ENCODE peak calls at places on chromosomes 12 and 14, in eight cellular contexts. K, M, B, H, I, T, P and R are unnamed samples.

GRCh38 chr14:64711039-64711438 is 6.8 kb downstream of the PLEKHG3 start:
- DNase-seq in M (no peak), P (no peak), T (no peak), K (no peak), B (no peak), I (no peak), H (no peak), R (no peak)

GRCh38 chr12:124681779-124682391 is 114.5 kb upstream of the NCOR2 start:
- DNase-seq in P (no peak), B (no peak), H (no peak), I (no peak), K (peak), T (peak), M (no peak), R (no peak)

GRCh38 chr12:32548691-32549412 is 130.2 kb upstream of the DNM1L start:
- DNase-seq in K (peak), B (no peak), H (no peak), M (peak), P (no peak), T (no peak), I (no peak), R (no peak)

GRCh38 chr14:63438065-63438757 is 105.0 kb downstream of the PPP2R5E start:
- DNase-seq in T (peak), K (peak), H (no peak), M (peak), I (no peak), P (peak), B (no peak), R (no peak)

GRCh38 chr14:75840911-75841310 is 140.9 kb downstream of the TGFB3 start:
- DNase-seq in T (no peak), M (no peak), P (no peak), K (no peak), H (no peak), I (no peak), B (no peak), R (no peak)

GRCh38 chr12:66010787-66011547 is 119.6 kb downstream of the LLPH start:
- DNase-seq in M (no peak), T (no peak), B (no peak), I (no peak), H (no peak), K (no peak), P (no peak), R (no peak)

GRCh38 chr12:76183459-76184186 is 99.1 kb upstream of the NAP1L1 start:
- DNase-seq in T (peak), P (no peak), B (no peak), I (no peak), K (peak), H (no peak), M (no peak), R (no peak)

GRCh38 chr14:69464379-69464778 is 20.1 kb upstream of the PLEKHD1 start:
- DNase-seq in I (no peak), K (no peak), M (no peak), H (no peak), T (no peak), B (no peak), P (no peak), R (no peak)

GRCh38 chr12:117356048-117356447 is 5.4 kb downstream of the NOS1 start:
- DNase-seq in K (no peak), H (no peak), T (no peak), P (no peak), B (no peak), M (no peak), I (no peak), R (no peak)

GRCh38 chr14:29724991-29725390 is 202.7 kb downstream of the PRKD1 start:
- DNase-seq in I (no peak), K (no peak), T (no peak), M (no peak), B (peak), P (peak), H (no peak), R (no peak)

GRCh38 chr14:75562048-75562447 is 16.4 kb upstream of the FLVCR2 start:
- DNase-seq in P (no peak), K (no peak), M (no peak), B (no peak), I (no peak), H (no peak), T (no peak), R (no peak)

GRCh38 chr14:69886843-69887242 is 7.6 kb downstream of the SMOC1 start:
- DNase-seq in P (no peak), M (no peak), K (no peak), H (no peak), I (no peak), B (no peak), T (no peak), R (no peak)

GRCh38 chr12:9687228-9687627 is 17.7 kb downstream of the CLEC2D start:
- DNase-seq in M (no peak), K (peak), P (no peak), T (peak), I (no peak), B (no peak), H (no peak), R (no peak)

GRCh38 chr12:53328043-53328435 is 6.6 kb upstream of the AAAS start:
- DNase-seq in B (no peak), I (no peak), K (no peak), M (no peak), H (no peak), T (no peak), P (peak), R (no peak)

GRCh38 chr14:30223966-30224365 is 296.3 kb upstream of the PRKD1 start:
- DNase-seq in T (no peak), H (no peak), B (no peak), M (no peak), K (no peak), I (no peak), P (no peak), R (no peak)

GRCh38 chr12:51028126-51028810 is 2.1 kb upstream of the SLC11A2 start:
- DNase-seq in T (no peak), P (no peak), K (peak), I (no peak), B (peak), M (peak), H (no peak), R (no peak)

GRCh38 chr12:40209886-40210285 is 14.9 kb upstream of the LRRK2 start:
- DNase-seq in B (no peak), M (no peak), K (no peak), P (no peak), H (no peak), I (no peak), T (no peak), R (no peak)

GRCh38 chr14:24826390-24826789 is 192.4 kb upstream of the GZMB start:
- DNase-seq in M (no peak), H (no peak), I (no peak), P (no peak), K (no peak), B (no peak), T (no peak), R (no peak)

GRCh38 chr14:33762462-33762861 is 188.4 kb downstream of the EGLN3 start:
- DNase-seq in P (no peak), I (no peak), M (no peak), K (no peak), T (no peak), H (no peak), B (no peak), R (no peak)

GRCh38 chr12:76264617-76265016 is 83.6 kb downstream of the BBS10 start:
- DNase-seq in P (no peak), B (no peak), H (no peak), I (no peak), K (no peak), T (no peak), M (no peak), R (no peak)

GRCh38 chr14:95498622-95499353 is 17.7 kb downstream of the SYNE3 start:
- DNase-seq in P (no peak), B (no peak), I (no peak), M (peak), T (no peak), K (no peak), H (no peak), R (no peak)

GRCh38 chr12:75996907-75997447 is 34.6 kb downstream of the PHLDA1 start:
- DNase-seq in M (no peak), H (no peak), I (no peak), K (no peak), P (no peak), T (no peak), B (no peak), R (no peak)

GRCh38 chr14:39739796-39740195 is 307.6 kb upstream of the FBXO33 start:
- DNase-seq in M (peak), P (no peak), I (no peak), B (no peak), T (no peak), H (no peak), K (no peak), R (no peak)

GRCh38 chr14:89365071-89365801 is 51.8 kb downstream of the FOXN3 start:
- DNase-seq in P (no peak), I (peak), K (no peak), B (no peak), T (no peak), M (peak), H (peak), R (peak)

GRCh38 chr12:3149505-3150307 is 72.5 kb downstream of the TSPAN9 start:
- DNase-seq in B (no peak), I (no peak), T (no peak), P (no peak), H (no peak), M (no peak), K (no peak), R (no peak)

GRCh38 chr14:51860164-51860835 is at the start of gene GNG2:
- DNase-seq in K (no peak), T (no peak), P (no peak), I (peak), H (peak), B (peak), M (peak), R (peak)

GRCh38 chr14:68539311-68539737 is 253.5 kb downstream of the ZFP36L1 start:
- DNase-seq in B (no peak), P (no peak), M (peak), T (no peak), H (no peak), K (no peak), I (no peak), R (no peak)

GRCh38 chr14:77988096-77988870 is 181.9 kb upstream of the NRXN3 start:
- DNase-seq in M (peak), P (no peak), H (no peak), K (no peak), T (no peak), I (no peak), B (no peak), R (no peak)

GRCh38 chr14:31770271-31770670 is 209.1 kb downstream of the NUBPL start:
- DNase-seq in K (no peak), I (no peak), P (no peak), M (no peak), B (no peak), T (no peak), H (no peak), R (no peak)

GRCh38 chr14:78904094-78904493 is 733.9 kb downstream of the NRXN3 start:
- DNase-seq in K (no peak), H (no peak), M (no peak), I (no peak), P (no peak), B (no peak), T (no peak), R (no peak)

GRCh38 chr12:26043139-26044006 is 81.5 kb downstream of the BHLHE41 start:
- DNase-seq in K (no peak), H (no peak), I (no peak), P (no peak), T (no peak), B (no peak), M (peak), R (no peak)

GRCh38 chr12:64551676-64552075 is 58.6 kb upstream of the RASSF3 start:
- DNase-seq in K (no peak), H (no peak), M (no peak), I (no peak), T (no peak), P (no peak), B (no peak), R (no peak)

GRCh38 chr12:105235299-105235746 is 651 bp downstream of the APPL2 start:
- DNase-seq in P (no peak), T (no peak), H (no peak), I (no peak), K (no peak), B (no peak), M (peak), R (no peak)

GRCh38 chr14:35821546-35822411 is 4.4 kb upstream of the BRMS1L start:
- DNase-seq in T (no peak), B (peak), I (no peak), M (peak), H (peak), K (peak), P (peak), R (no peak)

GRCh38 chr14:25014440-25014839 is 35.5 kb downstream of the STXBP6 start:
- DNase-seq in M (no peak), I (no peak), T (no peak), H (no peak), K (no peak), B (no peak), P (no peak), R (no peak)

GRCh38 chr14:64857979-64858740 is 21.5 kb downstream of the SPTB start:
- DNase-seq in P (no peak), H (no peak), I (no peak), T (no peak), B (no peak), M (no peak), K (no peak), R (no peak)

GRCh38 chr12:116497051-116497529 is 62.1 kb upstream of the MAP1LC3B2 start:
- DNase-seq in B (no peak), H (no peak), P (no peak), M (no peak), I (no peak), T (no peak), K (no peak), R (no peak)